ENCODE peak calls at places on chromosomes 1 and 21, in nine cellular contexts. One of them, this sample, is unnamed.

GRCh38 chr1:17653728-17654351 is 101.3 kb upstream of the ACTL8 start:
- DNase-seq in left ventricle myocardium inferior: no peak
- DNase-seq in mammary epithelial cell: no peak
- DNase-seq in cardiac muscle cell: peak; percentile 64
- DNase-seq in suprapubic skin: no peak
- DNase-seq in heart right ventricle: peak; percentile 20
- DNase-seq in PC-3: peak; percentile 58
- DNase-seq in fibroblast of lung: peak; percentile 26
- DNase-seq in adrenal gland: peak; percentile 62
- DNase-seq in this sample: no peak

GRCh38 chr21:28590026-28590425 is 402.7 kb downstream of the LTN1 start:
- DNase-seq in PC-3: no peak
- DNase-seq in left ventricle myocardium inferior: no peak
- DNase-seq in suprapubic skin: no peak
- DNase-seq in cardiac muscle cell: no peak
- DNase-seq in fibroblast of lung: no peak
- DNase-seq in mammary epithelial cell: no peak
- DNase-seq in heart right ventricle: no peak
- DNase-seq in adrenal gland: no peak
- DNase-seq in this sample: no peak

GRCh38 chr1:160777486-160778089 is 18.4 kb upstream of the LY9 start:
- DNase-seq in suprapubic skin: no peak
- DNase-seq in heart right ventricle: no peak
- DNase-seq in fibroblast of lung: no peak
- DNase-seq in adrenal gland: no peak
- DNase-seq in cardiac muscle cell: peak; percentile 42
- DNase-seq in mammary epithelial cell: peak; percentile 31
- DNase-seq in PC-3: peak; percentile 70
- DNase-seq in left ventricle myocardium inferior: no peak
- DNase-seq in this sample: no peak

GRCh38 chr1:239816090-239816812 is 275.4 kb upstream of the FMN2 start:
- DNase-seq in cardiac muscle cell: peak; percentile 61
- DNase-seq in fibroblast of lung: peak; percentile 88
- DNase-seq in suprapubic skin: no peak
- DNase-seq in PC-3: peak; percentile 95
- DNase-seq in mammary epithelial cell: peak; percentile 44
- DNase-seq in left ventricle myocardium inferior: no peak
- DNase-seq in heart right ventricle: no peak
- DNase-seq in adrenal gland: peak; percentile 64
- DNase-seq in this sample: no peak

GRCh38 chr1:178486100-178487069 is 10.4 kb downstream of the CLEC20A start:
- DNase-seq in heart right ventricle: no peak
- DNase-seq in suprapubic skin: no peak
- DNase-seq in PC-3: no peak
- DNase-seq in fibroblast of lung: peak; percentile 9
- DNase-seq in left ventricle myocardium inferior: no peak
- DNase-seq in adrenal gland: no peak
- DNase-seq in cardiac muscle cell: peak; percentile 26
- DNase-seq in mammary epithelial cell: no peak
- DNase-seq in this sample: no peak

GRCh38 chr21:42583992-42584641 is 69.3 kb upstream of the PDE9A start:
- DNase-seq in heart right ventricle: no peak
- DNase-seq in adrenal gland: no peak
- DNase-seq in fibroblast of lung: no peak
- DNase-seq in cardiac muscle cell: no peak
- DNase-seq in left ventricle myocardium inferior: no peak
- DNase-seq in PC-3: no peak
- DNase-seq in suprapubic skin: peak; percentile 52
- DNase-seq in mammary epithelial cell: no peak
- DNase-seq in this sample: no peak

GRCh38 chr1:117739516-117739915 is 133.7 kb downstream of the TENT5C start:
- DNase-seq in mammary epithelial cell: no peak
- DNase-seq in fibroblast of lung: no peak
- DNase-seq in suprapubic skin: no peak
- DNase-seq in cardiac muscle cell: no peak
- DNase-seq in adrenal gland: no peak
- DNase-seq in left ventricle myocardium inferior: no peak
- DNase-seq in heart right ventricle: no peak
- DNase-seq in PC-3: no peak
- DNase-seq in this sample: no peak

GRCh38 chr1:72892461-72892860 is 610.1 kb upstream of the NEGR1 start:
- DNase-seq in suprapubic skin: no peak
- DNase-seq in left ventricle myocardium inferior: no peak
- DNase-seq in mammary epithelial cell: peak; percentile 63
- DNase-seq in heart right ventricle: no peak
- DNase-seq in adrenal gland: no peak
- DNase-seq in PC-3: peak; percentile 73
- DNase-seq in fibroblast of lung: peak; percentile 33
- DNase-seq in cardiac muscle cell: peak; percentile 3
- DNase-seq in this sample: no peak

GRCh38 chr1:119556423-119556822 is 49.4 kb downstream of the HSD3B1 start:
- DNase-seq in adrenal gland: no peak
- DNase-seq in PC-3: no peak
- DNase-seq in suprapubic skin: no peak
- DNase-seq in left ventricle myocardium inferior: no peak
- DNase-seq in cardiac muscle cell: no peak
- DNase-seq in heart right ventricle: no peak
- DNase-seq in mammary epithelial cell: no peak
- DNase-seq in fibroblast of lung: peak; percentile 6
- DNase-seq in this sample: no peak

GRCh38 chr1:186960866-186961265 is 132.1 kb downstream of the PLA2G4A start:
- DNase-seq in suprapubic skin: no peak
- DNase-seq in heart right ventricle: no peak
- DNase-seq in fibroblast of lung: no peak
- DNase-seq in left ventricle myocardium inferior: no peak
- DNase-seq in mammary epithelial cell: no peak
- DNase-seq in cardiac muscle cell: peak; percentile 55
- DNase-seq in PC-3: no peak
- DNase-seq in adrenal gland: no peak
- DNase-seq in this sample: no peak

GRCh38 chr1:27562021-27562420 is 41.9 kb downstream of the AHDC1 start:
- DNase-seq in left ventricle myocardium inferior: peak; percentile 20
- DNase-seq in adrenal gland: no peak
- DNase-seq in fibroblast of lung: no peak
- DNase-seq in cardiac muscle cell: no peak
- DNase-seq in suprapubic skin: no peak
- DNase-seq in PC-3: no peak
- DNase-seq in heart right ventricle: no peak
- DNase-seq in mammary epithelial cell: no peak
- DNase-seq in this sample: peak; percentile 31

GRCh38 chr1:27561126-27561899 is 42.6 kb downstream of the AHDC1 start:
- DNase-seq in heart right ventricle: no peak
- DNase-seq in adrenal gland: no peak
- DNase-seq in left ventricle myocardium inferior: peak; percentile 24
- DNase-seq in PC-3: no peak
- DNase-seq in mammary epithelial cell: no peak
- DNase-seq in suprapubic skin: no peak
- DNase-seq in cardiac muscle cell: no peak
- DNase-seq in fibroblast of lung: no peak
- DNase-seq in this sample: peak; percentile 41

GRCh38 chr1:27564264-27564579 is 39.7 kb downstream of the AHDC1 start:
- DNase-seq in suprapubic skin: no peak
- DNase-seq in fibroblast of lung: no peak
- DNase-seq in left ventricle myocardium inferior: no peak
- DNase-seq in PC-3: no peak
- DNase-seq in cardiac muscle cell: no peak
- DNase-seq in mammary epithelial cell: no peak
- DNase-seq in adrenal gland: no peak
- DNase-seq in heart right ventricle: no peak
- DNase-seq in this sample: peak; percentile 17

GRCh38 chr1:27563407-27564263 is 40.3 kb downstream of the AHDC1 start:
- DNase-seq in cardiac muscle cell: no peak
- DNase-seq in left ventricle myocardium inferior: peak; percentile 73
- DNase-seq in PC-3: peak; percentile 70
- DNase-seq in heart right ventricle: peak; percentile 66
- DNase-seq in fibroblast of lung: peak; percentile 56
- DNase-seq in suprapubic skin: no peak
- DNase-seq in adrenal gland: peak; percentile 88
- DNase-seq in mammary epithelial cell: no peak
- DNase-seq in this sample: peak; percentile 90

GRCh38 chr1:27562483-27563406 is 41.2 kb downstream of the AHDC1 start:
- DNase-seq in adrenal gland: no peak
- DNase-seq in left ventricle myocardium inferior: peak; percentile 18
- DNase-seq in fibroblast of lung: no peak
- DNase-seq in PC-3: no peak
- DNase-seq in heart right ventricle: no peak
- DNase-seq in suprapubic skin: no peak
- DNase-seq in cardiac muscle cell: no peak
- DNase-seq in mammary epithelial cell: no peak
- DNase-seq in this sample: peak; percentile 50
- H3K4me1 ChIP-seq in adrenal gland: peaks cover 75% of the 10 kb centered on the region
- H3K4me1 ChIP-seq in left ventricle myocardium inferior: peaks cover 99% of the 10 kb centered on the region
- H3K4me1 ChIP-seq in fibroblast of lung: peaks cover 72% of the 10 kb centered on the region
- H3K4me1 ChIP-seq in PC-3: peaks cover 45% of the 10 kb centered on the region
- H3K4me1 ChIP-seq in heart right ventricle: peaks cover 96% of the 10 kb centered on the region
- H3K4me1 ChIP-seq in suprapubic skin: peaks cover 99% of the 10 kb centered on the region
- H3K4me1 ChIP-seq in cardiac muscle cell: peaks cover 76% of the 10 kb centered on the region
- H3K4me1 ChIP-seq in mammary epithelial cell: peaks cover 71% of the 10 kb centered on the region
- H3K4me1 ChIP-seq in this sample: peaks cover 79% of the 10 kb centered on the region

GRCh38 chr1:25196830-25197229 is 35.5 kb downstream of the SYF2 start:
- DNase-seq in cardiac muscle cell: no peak
- DNase-seq in left ventricle myocardium inferior: no peak
- DNase-seq in adrenal gland: no peak
- DNase-seq in fibroblast of lung: no peak
- DNase-seq in mammary epithelial cell: no peak
- DNase-seq in heart right ventricle: no peak
- DNase-seq in suprapubic skin: no peak
- DNase-seq in PC-3: no peak
- DNase-seq in this sample: no peak

GRCh38 chr1:25199876-25200620 is 32.3 kb downstream of the SYF2 start:
- DNase-seq in suprapubic skin: no peak
- DNase-seq in cardiac muscle cell: no peak
- DNase-seq in PC-3: no peak
- DNase-seq in mammary epithelial cell: no peak
- DNase-seq in adrenal gland: no peak
- DNase-seq in heart right ventricle: no peak
- DNase-seq in left ventricle myocardium inferior: no peak
- DNase-seq in fibroblast of lung: no peak
- DNase-seq in this sample: no peak

GRCh38 chr1:25197982-25198681 is 34.2 kb downstream of the SYF2 start:
- DNase-seq in left ventricle myocardium inferior: no peak
- DNase-seq in adrenal gland: no peak
- DNase-seq in suprapubic skin: no peak
- DNase-seq in PC-3: peak; percentile 25
- DNase-seq in heart right ventricle: no peak
- DNase-seq in mammary epithelial cell: peak; percentile 60
- DNase-seq in fibroblast of lung: no peak
- DNase-seq in cardiac muscle cell: peak; percentile 19
- DNase-seq in this sample: no peak

GRCh38 chr1:25197235-25197930 is 34.9 kb downstream of the SYF2 start:
- DNase-seq in left ventricle myocardium inferior: no peak
- DNase-seq in mammary epithelial cell: no peak
- DNase-seq in heart right ventricle: no peak
- DNase-seq in adrenal gland: no peak
- DNase-seq in fibroblast of lung: no peak
- DNase-seq in cardiac muscle cell: no peak
- DNase-seq in PC-3: no peak
- DNase-seq in suprapubic skin: no peak
- DNase-seq in this sample: no peak

DNA sequence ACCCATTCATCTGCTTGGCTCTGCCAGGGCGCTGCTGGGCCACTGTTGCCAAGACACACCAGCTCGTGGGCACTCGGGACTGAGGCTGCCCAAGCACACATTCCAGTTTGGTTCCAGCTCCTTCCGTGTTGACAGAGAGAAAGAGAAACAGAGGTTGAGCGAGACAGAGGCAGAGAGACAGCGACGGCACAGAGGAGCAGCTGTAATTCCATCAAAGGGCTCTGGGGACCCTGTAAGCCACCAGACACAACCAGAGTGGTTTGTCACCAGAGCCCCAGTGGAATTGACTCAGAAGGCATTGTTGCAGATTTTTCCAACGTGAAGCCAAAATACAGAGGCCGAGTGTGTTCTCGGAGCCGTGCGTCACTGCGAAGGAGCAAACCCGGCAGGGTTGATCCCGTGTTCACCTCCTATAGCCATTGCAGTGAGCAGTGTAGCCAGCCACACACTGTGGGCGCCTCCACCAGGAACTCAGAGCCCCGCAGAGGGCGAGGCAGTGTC is 33.5 kb downstream of the SYF2 start:
- DNase-seq in adrenal gland: no peak
- DNase-seq in cardiac muscle cell: peak; percentile 12
- DNase-seq in PC-3: peak; percentile 3
- DNase-seq in mammary epithelial cell: peak; percentile 21
- DNase-seq in fibroblast of lung: peak; percentile 32
- DNase-seq in suprapubic skin: no peak
- DNase-seq in left ventricle myocardium inferior: peak; percentile 20
- DNase-seq in heart right ventricle: peak; percentile 20
- DNase-seq in this sample: peak; percentile 10
- TF ChIP-seq CTCF in adrenal gland: no peak
- TF ChIP-seq CTCF in cardiac muscle cell: no peak
- TF ChIP-seq CTCF in PC-3: peak; percentile 15
- TF ChIP-seq CTCF in mammary epithelial cell: no peak
- TF ChIP-seq CTCF in fibroblast of lung: no peak
- TF ChIP-seq CTCF in suprapubic skin: no peak
- TF ChIP-seq CTCF in left ventricle myocardium inferior: peak; percentile 27
- TF ChIP-seq CTCF in heart right ventricle: no peak
- TF ChIP-seq CTCF in this sample: no peak

GRCh38 chr1:145959333-145959732 is 1.5 kb upstream of the LIX1L start:
- DNase-seq in heart right ventricle: no peak
- DNase-seq in adrenal gland: no peak
- DNase-seq in left ventricle myocardium inferior: no peak
- DNase-seq in fibroblast of lung: no peak
- DNase-seq in PC-3: no peak
- DNase-seq in mammary epithelial cell: no peak
- DNase-seq in suprapubic skin: no peak
- DNase-seq in cardiac muscle cell: no peak
- DNase-seq in this sample: no peak
- H3K4me1 ChIP-seq in heart right ventricle: peaks cover 81% of the 10 kb centered on the region
- H3K4me1 ChIP-seq in adrenal gland: peaks cover 52% of the 10 kb centered on the region
- H3K4me1 ChIP-seq in left ventricle myocardium inferior: peaks cover 95% of the 10 kb centered on the region
- H3K4me1 ChIP-seq in fibroblast of lung: peaks cover 35% of the 10 kb centered on the region
- H3K4me1 ChIP-seq in PC-3: peaks cover 60% of the 10 kb centered on the region
- H3K4me1 ChIP-seq in mammary epithelial cell: peaks cover 61% of the 10 kb centered on the region
- H3K4me1 ChIP-seq in suprapubic skin: peaks cover 83% of the 10 kb centered on the region
- H3K4me1 ChIP-seq in cardiac muscle cell: peaks cover 52% of the 10 kb centered on the region
- H3K4me1 ChIP-seq in this sample: peaks cover 69% of the 10 kb centered on the region

DNA sequence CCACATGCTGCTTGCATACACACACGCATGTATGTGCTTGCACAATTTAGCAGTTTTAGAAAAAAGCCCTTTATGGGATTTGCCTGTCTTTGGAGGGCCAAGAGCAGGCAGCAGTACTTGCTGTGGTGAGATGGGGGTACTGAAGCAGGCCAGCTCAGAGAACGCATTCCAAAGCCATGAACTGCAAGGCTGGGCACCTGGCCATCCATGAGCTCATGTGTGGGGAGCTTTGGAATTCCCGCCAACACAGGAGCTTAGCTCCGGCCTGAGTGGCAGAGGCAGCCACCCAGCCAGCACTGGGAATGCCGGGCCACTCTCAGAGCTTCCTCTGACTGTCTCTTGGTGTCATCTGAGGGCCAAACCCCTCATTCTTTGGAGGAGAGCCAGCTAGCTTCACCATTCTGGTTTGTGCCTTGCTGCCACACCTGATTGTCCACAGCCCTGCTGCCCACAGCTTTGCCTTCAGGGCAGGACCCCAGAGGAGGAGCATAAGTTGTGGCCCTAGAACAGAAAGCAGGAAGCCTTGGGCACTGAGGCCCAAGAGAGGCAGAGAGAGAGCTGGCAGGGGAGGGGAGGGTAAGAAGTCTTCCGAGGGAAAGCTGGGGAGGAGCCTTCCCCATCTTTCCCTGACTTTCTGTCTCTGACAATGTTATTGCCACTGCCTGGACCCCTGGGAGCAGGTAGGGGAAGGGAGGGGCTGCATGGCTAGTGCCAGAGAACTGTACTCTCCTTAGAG is 92.1 kb upstream of the POU3F1 start:
- DNase-seq in cardiac muscle cell: peak; percentile 95
- DNase-seq in suprapubic skin: no peak
- DNase-seq in PC-3: peak; percentile 99
- DNase-seq in mammary epithelial cell: peak; percentile 90
- DNase-seq in left ventricle myocardium inferior: peak; percentile 84
- DNase-seq in heart right ventricle: peak; percentile 86
- DNase-seq in fibroblast of lung: peak; percentile 98
- DNase-seq in adrenal gland: peak; percentile 85
- DNase-seq in this sample: peak; percentile 85
- TF ChIP-seq CTCF in cardiac muscle cell: peak; percentile 10
- TF ChIP-seq CTCF in suprapubic skin: no peak
- TF ChIP-seq CTCF in PC-3: no peak
- TF ChIP-seq CTCF in mammary epithelial cell: peak; percentile 38
- TF ChIP-seq CTCF in left ventricle myocardium inferior: peak; percentile 61
- TF ChIP-seq CTCF in heart right ventricle: no peak
- TF ChIP-seq CTCF in fibroblast of lung: peak; percentile 13
- TF ChIP-seq CTCF in adrenal gland: peak; percentile 25
- TF ChIP-seq CTCF in this sample: peak; percentile 16

This sample was measured in heart left ventricle.